ENCODE peak calls at places on chromosomes 13 and 19, in ten cellular contexts. E, Z, F, J, H, Y, M, V, N and A are unnamed samples.

GRCh38 chr13:38376551-38376950 is 26.9 kb downstream of the UFM1 start:
- DNase-seq in V (peak; percentile 58), Y (no peak), N (no peak), J (no peak), H (no peak), M (no peak), F (no peak), E (no peak), Z (no peak), A (no peak)

GRCh38 chr13:93521307-93521706 is 294.7 kb downstream of the GPC6 start:
- DNase-seq in N (no peak), Y (no peak), H (no peak), F (no peak), J (no peak), Z (no peak), E (no peak), V (no peak), M (no peak), A (no peak)

GRCh38 chr19:48815870-48816501 is 5.2 kb upstream of the BCAT2 start:
- DNase-seq in V (peak; percentile 33), F (peak; percentile 11), Z (peak; percentile 90), N (no peak), J (no peak), M (peak; percentile 18), Y (no peak), E (no peak), H (no peak), A (peak; percentile 37)

GRCh38 chr19:38134538-38135149 is 89.4 kb downstream of the DPF1 start:
- DNase-seq in N (no peak), H (no peak), Y (no peak), E (peak; percentile 32), J (no peak), F (no peak), M (peak; percentile 39), Z (no peak), V (peak; percentile 63), A (peak; percentile 60)

GRCh38 chr19:4391701-4392543 is 8.4 kb downstream of the SH3GL1 start:
- DNase-seq in M (peak; percentile 48), N (no peak), V (peak; percentile 90), J (peak; percentile 67), H (no peak), Y (no peak), E (no peak), F (peak; percentile 89), Z (peak; percentile 89), A (no peak)

GRCh38 chr13:114034481-114034891 is 60.6 kb upstream of the C13orf46 start:
- DNase-seq in J (no peak), Z (no peak), Y (no peak), E (no peak), H (no peak), V (peak; percentile 63), F (peak; percentile 70), M (no peak), N (no peak), A (no peak)

GRCh38 chr13:85879014-85879413 is 79.8 kb upstream of the SLITRK6 start:
- DNase-seq in F (no peak), V (no peak), E (no peak), N (no peak), M (no peak), H (no peak), Z (no peak), J (no peak), Y (no peak), A (no peak)

GRCh38 chr19:10679743-10680142 is 21.5 kb upstream of the QTRT1 start:
- DNase-seq in V (no peak), H (no peak), J (no peak), N (no peak), Z (no peak), F (no peak), M (no peak), E (no peak), Y (no peak), A (no peak)

DNA sequence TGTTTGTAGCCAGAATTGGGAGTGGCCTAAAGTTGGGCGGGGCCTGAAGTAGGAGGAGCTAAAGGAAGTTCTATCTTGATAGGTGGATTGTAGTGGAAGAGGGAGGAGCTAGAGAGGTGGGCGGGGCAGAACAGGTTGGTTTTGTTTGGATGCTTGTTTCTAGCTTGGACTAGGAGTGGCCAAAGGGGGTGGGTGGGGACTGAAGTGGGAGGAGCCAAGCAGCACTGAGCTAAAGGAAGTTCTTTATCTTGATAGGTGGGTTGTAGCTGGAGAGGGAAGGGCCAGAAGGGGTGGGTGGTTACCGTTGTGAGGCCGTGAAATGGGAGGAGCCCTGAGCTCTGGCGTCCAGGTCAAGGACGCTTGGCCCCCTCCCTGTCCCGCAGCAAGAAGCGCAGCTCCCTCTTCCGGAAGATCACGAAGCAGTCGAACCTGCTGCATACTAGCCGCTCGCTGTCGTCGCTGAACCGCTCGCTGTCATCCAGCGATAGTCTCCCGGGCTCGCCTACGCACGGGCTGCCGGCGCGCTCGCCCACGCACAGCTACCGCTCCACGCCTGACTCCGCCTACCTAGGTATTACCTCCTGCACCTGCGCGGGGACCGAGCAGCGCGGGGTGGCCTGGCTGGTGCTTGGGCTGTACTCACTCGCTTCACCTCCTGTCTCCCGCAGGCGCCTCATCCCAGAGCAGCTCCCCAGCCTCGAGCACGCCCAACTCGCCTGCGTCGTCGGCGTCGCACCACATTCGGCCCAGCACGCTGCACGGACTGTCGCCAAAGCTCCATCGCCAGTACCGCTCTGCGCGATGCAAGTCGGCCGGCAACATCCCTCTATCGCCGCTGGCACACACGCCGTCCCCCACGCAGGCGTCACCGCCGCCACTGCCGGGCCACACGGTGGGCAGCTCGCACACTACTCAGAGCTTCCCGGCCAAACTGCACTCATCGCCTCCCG is 8.0 kb downstream of the DNASE2 start:
- DNase-seq in J (peak; percentile 51), V (peak; percentile 46), E (peak; percentile 52), N (peak; percentile 92), Y (peak; percentile 68), F (peak; percentile 3), Z (peak; percentile 96), M (peak; percentile 75), H (no peak), A (peak; percentile 64)
- TF ChIP-seq CTCF in J (no peak), V (no peak), E (no peak), N (no peak), Y (no peak), F (no peak), Z (no peak), M (no peak), H (no peak), A (no peak)

GRCh38 chr13:51731759-51732158 is 72.2 kb downstream of the DHRS12 start:
- DNase-seq in V (peak; percentile 71), J (no peak), N (no peak), E (no peak), Z (no peak), H (no peak), F (peak; percentile 31), Y (no peak), M (no peak), A (no peak)
- TF ChIP-seq CTCF in V (peak; percentile 35), J (peak; percentile 31), N (peak; percentile 28), E (peak; percentile 31), Z (peak; percentile 48), H (peak; percentile 49), F (peak; percentile 61), Y (no peak), M (no peak), A (no peak)

GRCh38 chr19:17719730-17720486 is 628 bp downstream of the MAP1S start:
- DNase-seq in N (peak; percentile 52), V (no peak), J (no peak), Z (no peak), F (no peak), H (no peak), Y (peak; percentile 59), E (no peak), M (peak; percentile 58), A (no peak)

GRCh38 chr19:17718467-17718987 is 753 bp upstream of the MAP1S start:
- DNase-seq in E (no peak), F (no peak), J (no peak), M (no peak), Z (no peak), N (no peak), H (no peak), V (no peak), Y (no peak), A (no peak)

GRCh38 chr19:17720487-17720839 is 1.2 kb downstream of the MAP1S start:
- DNase-seq in Y (no peak), M (no peak), F (no peak), N (no peak), V (peak; percentile 35), H (no peak), Z (no peak), J (no peak), E (no peak), A (no peak)

GRCh38 chr19:17718988-17719711 is at the start of gene MAP1S:
- DNase-seq in H (no peak), F (peak; percentile 44), E (peak; percentile 9), Z (no peak), N (peak; percentile 24), J (peak; percentile 57), V (peak; percentile 76), M (peak; percentile 19), Y (peak; percentile 96), A (peak; percentile 96)

DNA sequence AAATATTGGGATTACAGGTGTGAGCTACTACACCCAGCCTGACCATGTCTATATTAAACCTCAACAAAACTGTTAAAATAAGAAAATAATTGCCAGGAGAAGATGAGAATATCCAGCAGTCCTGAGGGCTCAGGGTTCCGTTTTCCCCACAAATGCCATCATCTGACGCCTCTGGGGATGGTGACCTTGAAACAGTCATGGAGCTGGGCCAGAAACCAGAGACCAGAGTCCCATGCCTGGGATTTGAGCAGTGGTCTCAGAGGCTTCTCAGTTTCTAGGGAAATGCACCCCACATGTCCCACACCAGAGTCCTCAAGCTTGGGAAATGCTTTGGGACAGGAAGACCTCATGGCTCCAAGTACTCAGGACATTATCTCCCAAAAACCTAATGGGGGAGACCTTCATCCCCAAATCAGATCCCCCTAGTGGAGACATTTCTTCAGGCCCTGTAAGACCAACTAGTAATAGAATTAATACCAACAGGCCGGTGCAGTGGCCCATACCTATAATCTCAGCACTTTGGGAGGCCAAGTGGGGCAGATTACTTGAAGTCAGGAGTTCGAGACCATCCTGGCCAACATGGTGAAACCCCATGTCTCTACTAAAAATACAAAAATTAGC is 2.9 kb upstream of the MAP1S start:
- DNase-seq in J (no peak), Y (no peak), N (no peak), M (no peak), H (no peak), V (peak; percentile 26), Z (no peak), E (no peak), F (no peak), A (no peak)
- TF ChIP-seq CTCF in J (no peak), Y (no peak), N (no peak), M (peak; percentile 4), H (no peak), V (peak; percentile 6), Z (no peak), E (peak; percentile 36), F (no peak), A (no peak)

GRCh38 chr19:33219261-33219812 is 6.3 kb downstream of the SLC7A10 start:
- DNase-seq in V (no peak), N (no peak), Z (no peak), F (peak; percentile 88), H (no peak), J (no peak), E (peak; percentile 26), M (peak; percentile 68), Y (no peak), A (no peak)

GRCh38 chr19:33217881-33218280 is 7.8 kb downstream of the SLC7A10 start:
- DNase-seq in E (no peak), Z (no peak), V (no peak), Y (no peak), H (no peak), F (no peak), J (no peak), M (no peak), N (no peak), A (no peak)

GRCh38 chr19:33221641-33222040 is 4.0 kb downstream of the SLC7A10 start:
- DNase-seq in Z (no peak), V (no peak), H (no peak), E (no peak), Y (no peak), F (peak; percentile 32), N (no peak), J (no peak), M (no peak), A (no peak)

GRCh38 chr19:33220735-33221134 is 4.9 kb downstream of the SLC7A10 start:
- DNase-seq in F (no peak), E (no peak), J (no peak), Z (no peak), M (no peak), H (no peak), Y (no peak), N (no peak), V (no peak), A (no peak)

DNA sequence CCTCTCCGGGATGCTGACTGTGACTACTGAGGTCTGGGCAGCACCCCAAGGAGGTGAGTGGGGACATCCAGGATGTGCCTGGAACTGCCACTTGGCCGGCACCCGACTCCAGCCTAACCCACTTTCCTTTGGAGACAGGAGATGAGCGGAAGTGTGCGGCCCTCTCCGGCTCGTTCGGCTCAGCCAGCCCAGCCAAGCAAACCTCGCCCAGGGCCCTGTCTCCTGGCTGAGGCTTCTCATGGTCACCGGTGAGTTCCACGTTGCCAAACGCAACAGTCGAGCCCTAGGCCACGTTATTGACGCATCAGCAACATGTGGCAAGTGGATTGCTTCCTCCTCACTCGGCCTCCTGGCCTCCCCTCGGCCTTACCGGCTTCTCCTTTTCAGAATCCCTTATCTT is 5.5 kb downstream of the SLC7A10 start:
- DNase-seq in H (no peak), E (no peak), J (no peak), V (no peak), Y (no peak), M (no peak), N (no peak), Z (no peak), F (no peak), A (no peak)
- TF ChIP-seq CTCF in H (no peak), E (no peak), J (no peak), V (no peak), Y (no peak), M (no peak), N (no peak), Z (no peak), F (no peak), A (no peak)